ENCODE peak calls at places on chromosomes 13 and 19, in five cellular contexts. R is activated gamma-delta T cell treated with anti-CD3 and anti-CD28 coated beads, Interleukin-2, amount 50 U/mL, for 16 hours; B is C1 segment of cervical spinal cord; U is NCI-H1092 treated with DMSO at 0.1 percent for 48 hours; E is NCI-H1930. Z is an unnamed sample.

GRCh38 chr13:18946738-18947137 is 234.9 kb downstream of the TUBA3C start:
- DNase-seq in R (no peak), B (no peak), U (no peak), E (no peak), Z (no peak)

GRCh38 chr13:82717249-82717648 is 1165.0 kb downstream of the SLITRK1 start:
- DNase-seq in R (no peak), B (no peak), U (no peak), E (no peak), Z (no peak)

GRCh38 chr13:79128158-79128557 is 277.9 kb downstream of the RBM26 start:
- DNase-seq in R (no peak), B (no peak), U (no peak), E (no peak), Z (no peak)

GRCh38 chr13:85278851-85279250 is 520.4 kb downstream of the SLITRK6 start:
- DNase-seq in R (no peak), B (no peak), U (no peak), E (no peak), Z (no peak)

GRCh38 chr19:56141416-56141992 is 417 bp downstream of the ZNF444 start:
- DNase-seq in R (no peak), B (no peak), U (peak), E (no peak), Z (no peak)

GRCh38 chr19:48319647-48320537 is 5.5 kb upstream of the EMP3 start:
- DNase-seq in R (peak), B (no peak), U (peak), E (peak), Z (peak)

GRCh38 chr19:32268381-32268780 is 77.0 kb upstream of the ZNF507 start:
- DNase-seq in R (no peak), B (no peak), U (no peak), E (no peak), Z (no peak)

GRCh38 chr13:23701646-23702045 is 131.4 kb downstream of the TNFRSF19 start:
- DNase-seq in R (no peak), B (no peak), U (no peak), E (no peak), Z (no peak)

GRCh38 chr13:102710261-102710679 is 15.4 kb upstream of the METTL21C start:
- DNase-seq in R (no peak), B (no peak), U (no peak), E (no peak), Z (no peak)

GRCh38 chr19:38869160-38869835 is 8.8 kb downstream of the RINL start:
- DNase-seq in R (no peak), B (no peak), U (no peak), E (no peak), Z (no peak)